ENCODE peak calls at places on chromosomes 6 and 20, in six cellular contexts. G is tibial nerve; Z is ELF-1; N is OCI-M1; Y is effector CD4-positive, alpha-beta T cell; O is neural crest cell. I is an unnamed sample.

GRCh38 chr20:35319206-35320197 is 27.3 kb upstream of the FAM83C start:
- DNase-seq in G (no peak), Z (no peak), N (no peak), Y (no peak), O (no peak), I (no peak)

GRCh38 chr6:80605165-80605989 is 498.9 kb downstream of the BCKDHB start:
- DNase-seq in G (no peak), Z (peak; percentile 34), N (peak; percentile 79), Y (no peak), O (peak; percentile 8), I (peak; percentile 74)

GRCh38 chr20:61886721-61887658 is 178.7 kb downstream of the TAF4 start:
- DNase-seq in G (no peak), Z (peak; percentile 66), N (peak; percentile 53), Y (no peak), O (peak; percentile 63), I (peak; percentile 65)

GRCh38 chr20:3679749-3680700 is 1.8 kb downstream of the ADAM33 start:
- DNase-seq in G (no peak), Z (peak; percentile 89), N (no peak), Y (no peak), O (no peak), I (peak; percentile 66)

GRCh38 chr6:7974932-7975763 is 64.6 kb upstream of the TXNDC5 start:
- DNase-seq in G (peak; percentile 40), Z (peak; percentile 77), N (peak; percentile 99), Y (no peak), O (no peak), I (no peak)

GRCh38 chr6:77707603-77708002 is 54.8 kb downstream of the MEI4 start:
- DNase-seq in G (no peak), Z (no peak), N (no peak), Y (no peak), O (no peak), I (peak; percentile 8)

GRCh38 chr6:8059129-8059528 is 5.1 kb downstream of the BLOC1S5 start:
- DNase-seq in G (no peak), Z (no peak), N (peak; percentile 57), Y (no peak), O (no peak), I (peak; percentile 38)

GRCh38 chr6:35590622-35591066 is 77.9 kb upstream of the TULP1 start:
- DNase-seq in G (peak; percentile 61), Z (no peak), N (no peak), Y (no peak), O (no peak), I (no peak)

GRCh38 chr20:14245368-14245970 is 91.9 kb downstream of the FLRT3 start:
- DNase-seq in G (no peak), Z (no peak), N (no peak), Y (no peak), O (no peak), I (no peak)

GRCh38 chr20:16528078-16528477 is 45.2 kb downstream of the KIF16B start:
- DNase-seq in G (no peak), Z (peak; percentile 71), N (no peak), Y (no peak), O (no peak), I (no peak)

GRCh38 chr6:35562060-35562459 is 49.4 kb upstream of the TULP1 start:
- DNase-seq in G (no peak), Z (no peak), N (no peak), Y (no peak), O (no peak), I (no peak)

GRCh38 chr20:40945754-40946451 is 82.7 kb upstream of the TOP1 start:
- DNase-seq in G (peak; percentile 17), Z (peak; percentile 86), N (peak; percentile 63), Y (no peak), O (peak; percentile 53), I (peak; percentile 86)

GRCh38 chr6:99130897-99131873 is 183.4 kb upstream of the FBXL4 start:
- DNase-seq in G (no peak), Z (no peak), N (peak; percentile 21), Y (no peak), O (no peak), I (peak; percentile 43)

GRCh38 chr6:100472674-100473073 is 8.0 kb upstream of the SIM1 start:
- DNase-seq in G (no peak), Z (no peak), N (peak; percentile 29), Y (no peak), O (no peak), I (peak; percentile 23)

GRCh38 chr6:147936703-147937102 is 405.9 kb upstream of the SASH1 start:
- DNase-seq in G (no peak), Z (no peak), N (no peak), Y (no peak), O (no peak), I (no peak)

GRCh38 chr6:166931426-166931970 is 24.9 kb downstream of the RNASET2 start:
- DNase-seq in G (no peak), Z (no peak), N (no peak), Y (no peak), O (no peak), I (no peak)

GRCh38 chr20:35823147-35823546 is 51.3 kb downstream of the PHF20 start:
- DNase-seq in G (no peak), Z (no peak), N (peak; percentile 83), Y (no peak), O (no peak), I (no peak)

GRCh38 chr20:50980071-50980681 is 21.6 kb downstream of the MOCS3 start:
- DNase-seq in G (no peak), Z (no peak), N (peak; percentile 37), Y (no peak), O (no peak), I (no peak)

GRCh38 chr6:52573295-52573694 is 3.6 kb downstream of the TRAM2 start:
- DNase-seq in G (no peak), Z (peak; percentile 57), N (no peak), Y (no peak), O (no peak), I (peak; percentile 73)

GRCh38 chr6:134029495-134030455 is 22.6 kb downstream of the SLC2A12 start:
- DNase-seq in G (no peak), Z (no peak), N (peak; percentile 39), Y (no peak), O (no peak), I (no peak)

GRCh38 chr6:28839443-28840120 is 84.2 kb downstream of the TRIM27 start:
- DNase-seq in G (no peak), Z (no peak), N (no peak), Y (no peak), O (no peak), I (no peak)

GRCh38 chr6:122651604-122652003 is 41.4 kb downstream of the PKIB start:
- DNase-seq in G (no peak), Z (no peak), N (peak; percentile 64), Y (no peak), O (no peak), I (no peak)

GRCh38 chr6:42046491-42047219 is 3.7 kb upstream of the TAF8 start:
- DNase-seq in G (no peak), Z (no peak), N (peak; percentile 66), Y (no peak), O (no peak), I (no peak)

GRCh38 chr6:163950159-163950558 is 535.6 kb downstream of the QKI start:
- DNase-seq in G (no peak), Z (no peak), N (peak; percentile 24), Y (no peak), O (no peak), I (no peak)

GRCh38 chr6:2956930-2957329 is 14.4 kb downstream of the SERPINB6 start:
- DNase-seq in G (no peak), Z (no peak), N (no peak), Y (no peak), O (no peak), I (no peak)

GRCh38 chr20:62308102-62308822 is 5.5 kb downstream of the ADRM1 start:
- DNase-seq in G (no peak), Z (no peak), N (no peak), Y (no peak), O (no peak), I (no peak)

GRCh38 chr6:142821860-142822259 is 123.1 kb downstream of the HIVEP2 start:
- DNase-seq in G (no peak), Z (no peak), N (no peak), Y (no peak), O (no peak), I (no peak)

GRCh38 chr20:33211817-33212424 is 5.2 kb upstream of the BPIFA3 start:
- DNase-seq in G (no peak), Z (peak; percentile 58), N (peak; percentile 42), Y (no peak), O (peak; percentile 47), I (peak; percentile 93)

GRCh38 chr6:87817226-87817625 is 115.2 kb upstream of the AKIRIN2 start:
- DNase-seq in G (no peak), Z (no peak), N (no peak), Y (no peak), O (no peak), I (no peak)

GRCh38 chr6:35425284-35425683 is 26.9 kb upstream of the FANCE start:
- DNase-seq in G (no peak), Z (no peak), N (no peak), Y (no peak), O (no peak), I (no peak)

GRCh38 chr6:44508646-44509045 is 121.1 kb downstream of the CDC5L start:
- DNase-seq in G (no peak), Z (no peak), N (no peak), Y (no peak), O (no peak), I (no peak)